ENCODE peak calls at places on chromosomes 7 and 10, in six cellular contexts. H is Panc1; N is testis; D is CD8-positive, alpha-beta T cell; B is AG10803; X is GM06990. F is an unnamed sample.

GRCh38 chr7:148299335-148299734 is 291.2 kb upstream of the C7orf33 start:
- DNase-seq in H (no peak), N (no peak), D (no peak), B (no peak), X (no peak), F (peak; percentile 22)

GRCh38 chr7:13981070-13981469 is 8.4 kb downstream of the ETV1 start:
- DNase-seq in H (peak; percentile 86), N (no peak), D (no peak), B (peak; percentile 97), X (no peak), F (peak; percentile 97)

GRCh38 chr7:130207642-130208041 is at the start of gene SSMEM1:
- DNase-seq in H (peak; percentile 8), N (no peak), D (no peak), B (peak; percentile 82), X (no peak), F (no peak)

GRCh38 chr10:17003151-17003550 is 126.5 kb downstream of the CUBN start:
- DNase-seq in H (no peak), N (no peak), D (peak; percentile 69), B (peak; percentile 97), X (no peak), F (no peak)

GRCh38 chr10:48604039-48604407 is 850 bp downstream of the ARHGAP22 start:
- DNase-seq in H (no peak), N (no peak), D (peak; percentile 32), B (no peak), X (no peak), F (no peak)

GRCh38 chr7:106165328-106165727 is 53.2 kb upstream of the SYPL1 start:
- DNase-seq in H (no peak), N (no peak), D (no peak), B (peak; percentile 82), X (no peak), F (no peak)

GRCh38 chr7:14748461-14748860 is 154.1 kb downstream of the DGKB start:
- DNase-seq in H (no peak), N (no peak), D (no peak), B (peak; percentile 79), X (no peak), F (no peak)

GRCh38 chr7:142519077-142519789 is 230.0 kb upstream of the PRSS1 start:
- DNase-seq in H (no peak), N (no peak), D (no peak), B (no peak), X (no peak), F (no peak)

GRCh38 chr7:149854611-149855367 is 16.6 kb downstream of the ZNF862 start:
- DNase-seq in H (no peak), N (peak; percentile 71), D (no peak), B (peak; percentile 31), X (no peak), F (no peak)

GRCh38 chr10:120485946-120486345 is 28.9 kb downstream of the PLPP4 start:
- DNase-seq in H (no peak), N (no peak), D (no peak), B (no peak), X (no peak), F (no peak)

GRCh38 chr10:43854042-43854441 is 205.4 kb upstream of the ZNF32 start:
- DNase-seq in H (no peak), N (no peak), D (no peak), B (peak; percentile 87), X (no peak), F (no peak)

GRCh38 chr10:51838506-51838905 is 139.1 kb upstream of the CSTF2T start:
- DNase-seq in H (no peak), N (no peak), D (no peak), B (no peak), X (no peak), F (no peak)

GRCh38 chr7:129012641-129013040 is 42.3 kb downstream of the TNPO3 start:
- DNase-seq in H (no peak), N (no peak), D (no peak), B (no peak), X (no peak), F (no peak)

GRCh38 chr7:69276011-69276729 is 322.1 kb upstream of the AUTS2 start:
- DNase-seq in H (no peak), N (no peak), D (no peak), B (peak; percentile 98), X (no peak), F (no peak)

GRCh38 chr7:92485267-92485892 is 7.6 kb upstream of the ERVW-1 start:
- DNase-seq in H (no peak), N (no peak), D (no peak), B (no peak), X (no peak), F (no peak)

GRCh38 chr7:57424515-57425238 is 25.3 kb upstream of the ZNF716 start:
- DNase-seq in H (no peak), N (no peak), D (no peak), B (no peak), X (no peak), F (no peak)

GRCh38 chr7:36984710-36985308 is 260.5 kb upstream of the AOAH start:
- DNase-seq in H (no peak), N (no peak), D (no peak), B (no peak), X (no peak), F (no peak)

GRCh38 chr10:10772411-10772810 is 245.3 kb upstream of the CELF2 start:
- DNase-seq in H (no peak), N (no peak), D (no peak), B (no peak), X (no peak), F (no peak)

GRCh38 chr7:64685091-64685490 is 19.2 kb downstream of the ZNF107 start:
- DNase-seq in H (no peak), N (no peak), D (no peak), B (no peak), X (no peak), F (no peak)
- H3K4me3 ChIP-seq in H (no peak overlapping the region), N (no peak overlapping the region), D (no peak overlapping the region), B (no peak overlapping the region), X (no peak overlapping the region), F (no peak overlapping the region)

GRCh38 chr7:138092486-138093028 is 16.3 kb downstream of the AKR1D1 start:
- DNase-seq in H (no peak), N (no peak), D (no peak), B (no peak), X (no peak), F (no peak)

GRCh38 chr7:138099813-138100212 is 23.6 kb downstream of the AKR1D1 start:
- DNase-seq in H (no peak), N (no peak), D (no peak), B (no peak), X (no peak), F (no peak)

GRCh38 chr7:138095972-138096935 is 20.0 kb downstream of the AKR1D1 start:
- DNase-seq in H (no peak), N (no peak), D (no peak), B (no peak), X (no peak), F (no peak)

DNA sequence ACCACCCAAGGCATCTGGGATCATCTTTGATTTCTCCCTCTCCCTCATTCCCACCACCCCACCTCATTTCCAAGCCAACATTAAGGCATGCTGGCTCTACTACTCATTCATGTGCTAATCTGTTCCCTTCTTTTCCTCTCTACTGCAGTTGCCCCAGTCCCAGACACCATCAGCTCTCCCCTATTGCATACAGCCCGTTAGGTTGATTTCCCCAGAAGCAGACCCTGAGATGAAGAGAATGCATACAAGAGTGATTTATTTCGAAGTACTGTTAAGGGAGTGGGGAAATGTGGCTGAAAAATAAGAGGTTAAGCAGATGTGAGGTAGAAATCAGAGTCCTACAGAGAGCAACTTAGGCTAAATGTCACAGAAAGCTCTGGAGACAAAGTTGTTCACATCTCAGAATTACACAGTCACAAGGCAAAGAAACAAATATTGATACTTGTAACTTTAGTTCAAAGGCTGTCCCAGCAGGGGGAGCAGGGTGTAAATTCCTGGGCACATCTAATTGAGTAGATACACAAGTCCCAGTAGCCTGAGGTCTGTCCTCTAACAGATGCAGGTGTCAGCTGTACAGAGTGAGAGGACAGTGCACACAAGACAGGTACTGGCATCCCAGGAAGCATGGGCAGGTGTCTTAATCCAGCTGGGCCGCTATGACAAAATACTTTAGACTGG is 20.9 kb downstream of the AKR1D1 start:
- DNase-seq in H (no peak), N (peak; percentile 75), D (no peak), B (peak; percentile 5), X (no peak), F (peak; percentile 19)
- TF ChIP-seq CTCF in H (peak; percentile 47), N (peak; percentile 22), D (no peak), B (peak; percentile 13), X (peak; percentile 57), F (peak; percentile 70)

DNA sequence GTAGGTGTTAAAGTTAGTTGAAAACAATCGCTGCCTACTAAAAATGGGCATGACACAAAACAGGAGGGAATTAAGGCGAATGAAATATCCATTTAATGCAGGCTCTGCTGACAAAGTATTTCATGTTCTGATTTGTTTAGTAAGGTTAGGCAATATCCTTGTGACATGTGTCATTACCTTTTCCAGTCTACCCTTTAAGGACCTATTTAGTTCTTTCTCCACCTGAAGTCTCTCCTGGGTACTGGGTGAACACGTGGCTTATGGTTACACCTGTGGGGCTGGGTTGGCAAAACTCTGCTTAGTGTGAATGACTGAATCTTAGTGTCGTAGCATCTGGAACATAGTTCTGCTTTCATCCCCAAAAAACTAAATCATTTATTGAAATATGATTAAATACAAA is 313.5 kb downstream of the CCDC3 start:
- DNase-seq in H (no peak), N (no peak), D (no peak), B (no peak), X (no peak), F (no peak)
- H3K4me3 ChIP-seq in H (no peak overlapping the region), N (no peak overlapping the region), D (no peak overlapping the region), B (no peak overlapping the region), X (no peak overlapping the region), F (no peak overlapping the region)

GRCh38 chr7:100493476-100494264 is 9.9 kb downstream of the NYAP1 start:
- DNase-seq in H (no peak), N (no peak), D (peak; percentile 81), B (no peak), X (peak; percentile 67), F (no peak)
- TF ChIP-seq CTCF in H (no peak), N (no peak), D (no peak), B (no peak), X (peak; percentile 38), F (peak; percentile 19)